ENCODE peak calls at places on chromosomes 2 and 18, in five cellular contexts. One of them, this sample, is unnamed.

GRCh38 chr2:10680957-10681356 is 8.8 kb downstream of the NOL10 start:
- DNase-seq in activated naive CD8-positive, alpha-beta T cell treated with anti-CD3 and anti-CD28 coated beads, Interleukin-2, amount 50 U/mL, for 24 hours: no peak
- DNase-seq in ecto neural progenitor cell: no peak
- DNase-seq in stimulated activated CD4-positive, alpha-beta T cell treated with anti-CD3 and anti-CD28 coated beads, Interleukin-1b, Interleukin-23, amount 100 ng/mL, for 48 hours: no peak
- DNase-seq in activated gamma-delta T cell treated with Interleukin-2 at 50 U/mL for 16 hours: no peak
- DNase-seq in this sample: no peak

GRCh38 chr2:74188018-74188601 is 9.4 kb upstream of the MOB1A start:
- DNase-seq in stimulated activated CD4-positive, alpha-beta T cell treated with anti-CD3 and anti-CD28 coated beads, Interleukin-1b, Interleukin-23, amount 100 ng/mL, for 48 hours: no peak
- DNase-seq in ecto neural progenitor cell: no peak
- DNase-seq in activated gamma-delta T cell treated with Interleukin-2 at 50 U/mL for 16 hours: no peak
- DNase-seq in activated naive CD8-positive, alpha-beta T cell treated with anti-CD3 and anti-CD28 coated beads, Interleukin-2, amount 50 U/mL, for 24 hours: no peak
- DNase-seq in this sample: no peak

GRCh38 chr2:176934869-176935415 is 277.7 kb upstream of the HNRNPA3 start:
- DNase-seq in activated gamma-delta T cell treated with Interleukin-2 at 50 U/mL for 16 hours: no peak
- DNase-seq in activated naive CD8-positive, alpha-beta T cell treated with anti-CD3 and anti-CD28 coated beads, Interleukin-2, amount 50 U/mL, for 24 hours: no peak
- DNase-seq in stimulated activated CD4-positive, alpha-beta T cell treated with anti-CD3 and anti-CD28 coated beads, Interleukin-1b, Interleukin-23, amount 100 ng/mL, for 48 hours: no peak
- DNase-seq in ecto neural progenitor cell: no peak
- DNase-seq in this sample: no peak

GRCh38 chr2:69053416-69053965 is 40.5 kb downstream of the ANTXR1 start:
- DNase-seq in stimulated activated CD4-positive, alpha-beta T cell treated with anti-CD3 and anti-CD28 coated beads, Interleukin-1b, Interleukin-23, amount 100 ng/mL, for 48 hours: no peak
- DNase-seq in ecto neural progenitor cell: no peak
- DNase-seq in activated gamma-delta T cell treated with Interleukin-2 at 50 U/mL for 16 hours: no peak
- DNase-seq in activated naive CD8-positive, alpha-beta T cell treated with anti-CD3 and anti-CD28 coated beads, Interleukin-2, amount 50 U/mL, for 24 hours: no peak
- DNase-seq in this sample: no peak

GRCh38 chr2:74502147-74502719 is 2.8 kb upstream of the LBX2 start:
- DNase-seq in stimulated activated CD4-positive, alpha-beta T cell treated with anti-CD3 and anti-CD28 coated beads, Interleukin-1b, Interleukin-23, amount 100 ng/mL, for 48 hours: no peak
- DNase-seq in ecto neural progenitor cell: no peak
- DNase-seq in activated naive CD8-positive, alpha-beta T cell treated with anti-CD3 and anti-CD28 coated beads, Interleukin-2, amount 50 U/mL, for 24 hours: no peak
- DNase-seq in activated gamma-delta T cell treated with Interleukin-2 at 50 U/mL for 16 hours: no peak
- DNase-seq in this sample: no peak

GRCh38 chr2:229922449-229923386 is at the start of gene FBXO36:
- DNase-seq in stimulated activated CD4-positive, alpha-beta T cell treated with anti-CD3 and anti-CD28 coated beads, Interleukin-1b, Interleukin-23, amount 100 ng/mL, for 48 hours: peak
- DNase-seq in ecto neural progenitor cell: peak
- DNase-seq in activated naive CD8-positive, alpha-beta T cell treated with anti-CD3 and anti-CD28 coated beads, Interleukin-2, amount 50 U/mL, for 24 hours: peak
- DNase-seq in activated gamma-delta T cell treated with Interleukin-2 at 50 U/mL for 16 hours: peak
- DNase-seq in this sample: peak

GRCh38 chr18:46958209-46958608 is 40.8 kb downstream of the KATNAL2 start:
- DNase-seq in activated gamma-delta T cell treated with Interleukin-2 at 50 U/mL for 16 hours: no peak
- DNase-seq in ecto neural progenitor cell: no peak
- DNase-seq in stimulated activated CD4-positive, alpha-beta T cell treated with anti-CD3 and anti-CD28 coated beads, Interleukin-1b, Interleukin-23, amount 100 ng/mL, for 48 hours: no peak
- DNase-seq in activated naive CD8-positive, alpha-beta T cell treated with anti-CD3 and anti-CD28 coated beads, Interleukin-2, amount 50 U/mL, for 24 hours: no peak
- DNase-seq in this sample: no peak

GRCh38 chr2:61959381-61960293 is 54.2 kb downstream of the COMMD1 start:
- DNase-seq in activated gamma-delta T cell treated with Interleukin-2 at 50 U/mL for 16 hours: no peak
- DNase-seq in ecto neural progenitor cell: no peak
- DNase-seq in activated naive CD8-positive, alpha-beta T cell treated with anti-CD3 and anti-CD28 coated beads, Interleukin-2, amount 50 U/mL, for 24 hours: no peak
- DNase-seq in stimulated activated CD4-positive, alpha-beta T cell treated with anti-CD3 and anti-CD28 coated beads, Interleukin-1b, Interleukin-23, amount 100 ng/mL, for 48 hours: no peak
- DNase-seq in this sample: no peak

GRCh38 chr2:101961287-101962242 is 30.2 kb upstream of the IL1R2 start:
- DNase-seq in activated naive CD8-positive, alpha-beta T cell treated with anti-CD3 and anti-CD28 coated beads, Interleukin-2, amount 50 U/mL, for 24 hours: no peak
- DNase-seq in activated gamma-delta T cell treated with Interleukin-2 at 50 U/mL for 16 hours: no peak
- DNase-seq in ecto neural progenitor cell: no peak
- DNase-seq in stimulated activated CD4-positive, alpha-beta T cell treated with anti-CD3 and anti-CD28 coated beads, Interleukin-1b, Interleukin-23, amount 100 ng/mL, for 48 hours: no peak
- DNase-seq in this sample: no peak

GRCh38 chr2:179181002-179181401 is 83.6 kb downstream of the SESTD1 start:
- DNase-seq in activated naive CD8-positive, alpha-beta T cell treated with anti-CD3 and anti-CD28 coated beads, Interleukin-2, amount 50 U/mL, for 24 hours: no peak
- DNase-seq in ecto neural progenitor cell: no peak
- DNase-seq in stimulated activated CD4-positive, alpha-beta T cell treated with anti-CD3 and anti-CD28 coated beads, Interleukin-1b, Interleukin-23, amount 100 ng/mL, for 48 hours: no peak
- DNase-seq in activated gamma-delta T cell treated with Interleukin-2 at 50 U/mL for 16 hours: no peak
- DNase-seq in this sample: no peak

GRCh38 chr2:199463708-199464613 is 6.2 kb upstream of the SATB2 start:
- DNase-seq in activated naive CD8-positive, alpha-beta T cell treated with anti-CD3 and anti-CD28 coated beads, Interleukin-2, amount 50 U/mL, for 24 hours: no peak
- DNase-seq in activated gamma-delta T cell treated with Interleukin-2 at 50 U/mL for 16 hours: no peak
- DNase-seq in stimulated activated CD4-positive, alpha-beta T cell treated with anti-CD3 and anti-CD28 coated beads, Interleukin-1b, Interleukin-23, amount 100 ng/mL, for 48 hours: no peak
- DNase-seq in ecto neural progenitor cell: peak
- DNase-seq in this sample: no peak

GRCh38 chr2:34907812-34908211 is 1308.7 kb upstream of the FAM98A start:
- DNase-seq in activated naive CD8-positive, alpha-beta T cell treated with anti-CD3 and anti-CD28 coated beads, Interleukin-2, amount 50 U/mL, for 24 hours: no peak
- DNase-seq in stimulated activated CD4-positive, alpha-beta T cell treated with anti-CD3 and anti-CD28 coated beads, Interleukin-1b, Interleukin-23, amount 100 ng/mL, for 48 hours: no peak
- DNase-seq in activated gamma-delta T cell treated with Interleukin-2 at 50 U/mL for 16 hours: no peak
- DNase-seq in ecto neural progenitor cell: no peak
- DNase-seq in this sample: no peak

GRCh38 chr2:15383695-15384350 is 177.3 kb downstream of the NBAS start:
- DNase-seq in activated gamma-delta T cell treated with Interleukin-2 at 50 U/mL for 16 hours: no peak
- DNase-seq in stimulated activated CD4-positive, alpha-beta T cell treated with anti-CD3 and anti-CD28 coated beads, Interleukin-1b, Interleukin-23, amount 100 ng/mL, for 48 hours: no peak
- DNase-seq in ecto neural progenitor cell: no peak
- DNase-seq in activated naive CD8-positive, alpha-beta T cell treated with anti-CD3 and anti-CD28 coated beads, Interleukin-2, amount 50 U/mL, for 24 hours: no peak
- DNase-seq in this sample: no peak

GRCh38 chr2:69291004-69291650 is 95.9 kb downstream of the GFPT1 start:
- DNase-seq in stimulated activated CD4-positive, alpha-beta T cell treated with anti-CD3 and anti-CD28 coated beads, Interleukin-1b, Interleukin-23, amount 100 ng/mL, for 48 hours: no peak
- DNase-seq in ecto neural progenitor cell: no peak
- DNase-seq in activated gamma-delta T cell treated with Interleukin-2 at 50 U/mL for 16 hours: no peak
- DNase-seq in activated naive CD8-positive, alpha-beta T cell treated with anti-CD3 and anti-CD28 coated beads, Interleukin-2, amount 50 U/mL, for 24 hours: no peak
- DNase-seq in this sample: no peak

GRCh38 chr2:136025057-136025973 is 39.9 kb upstream of the DARS1 start:
- DNase-seq in activated naive CD8-positive, alpha-beta T cell treated with anti-CD3 and anti-CD28 coated beads, Interleukin-2, amount 50 U/mL, for 24 hours: peak
- DNase-seq in activated gamma-delta T cell treated with Interleukin-2 at 50 U/mL for 16 hours: peak
- DNase-seq in stimulated activated CD4-positive, alpha-beta T cell treated with anti-CD3 and anti-CD28 coated beads, Interleukin-1b, Interleukin-23, amount 100 ng/mL, for 48 hours: peak
- DNase-seq in ecto neural progenitor cell: peak
- DNase-seq in this sample: no peak

This sample was measured in amniotic stem cell.